ENCODE peak calls at places on chromosomes 13 and 19, in nine cellular contexts. One of them, this sample, is unnamed.

GRCh38 chr19:16073988-16074387 is 2.3 kb upstream of the TPM4 start:
- DNase-seq in A549: no peak
- DNase-seq in NCI-H2029: no peak
- DNase-seq in HCT116: no peak
- DNase-seq in T-helper 1 cell: no peak
- DNase-seq in NCI-H1105 treated with DMSO at 0.1 percent for 48 hours: no peak
- DNase-seq in NCI-H1694 treated with DMSO at 0.1 percent for 48 hours: no peak
- DNase-seq in C1 segment of cervical spinal cord: no peak
- DNase-seq in activated CD8-positive, alpha-beta memory T cell treated with anti-CD3 and anti-CD28 coated beads for 1 hour: no peak
- DNase-seq in this sample: no peak

GRCh38 chr13:24459234-24459633 is 53.3 kb downstream of the PARP4 start:
- DNase-seq in A549: no peak
- DNase-seq in NCI-H2029: no peak
- DNase-seq in HCT116: no peak
- DNase-seq in T-helper 1 cell: no peak
- DNase-seq in NCI-H1105 treated with DMSO at 0.1 percent for 48 hours: no peak
- DNase-seq in NCI-H1694 treated with DMSO at 0.1 percent for 48 hours: no peak
- DNase-seq in C1 segment of cervical spinal cord: no peak
- DNase-seq in activated CD8-positive, alpha-beta memory T cell treated with anti-CD3 and anti-CD28 coated beads for 1 hour: no peak
- DNase-seq in this sample: no peak

GRCh38 chr13:83355042-83355441 is 527.2 kb downstream of the SLITRK1 start:
- DNase-seq in A549: no peak
- DNase-seq in NCI-H2029: no peak
- DNase-seq in HCT116: no peak
- DNase-seq in T-helper 1 cell: no peak
- DNase-seq in NCI-H1105 treated with DMSO at 0.1 percent for 48 hours: no peak
- DNase-seq in NCI-H1694 treated with DMSO at 0.1 percent for 48 hours: no peak
- DNase-seq in C1 segment of cervical spinal cord: no peak
- DNase-seq in activated CD8-positive, alpha-beta memory T cell treated with anti-CD3 and anti-CD28 coated beads for 1 hour: no peak
- DNase-seq in this sample: no peak

GRCh38 chr19:12788025-12788681 is 3.1 kb upstream of the JUNB start:
- DNase-seq in A549: no peak
- DNase-seq in NCI-H2029: no peak
- DNase-seq in HCT116: no peak
- DNase-seq in T-helper 1 cell: no peak
- DNase-seq in NCI-H1105 treated with DMSO at 0.1 percent for 48 hours: no peak
- DNase-seq in NCI-H1694 treated with DMSO at 0.1 percent for 48 hours: no peak
- DNase-seq in C1 segment of cervical spinal cord: no peak
- DNase-seq in activated CD8-positive, alpha-beta memory T cell treated with anti-CD3 and anti-CD28 coated beads for 1 hour: no peak
- DNase-seq in this sample: no peak

GRCh38 chr13:111954681-111955411 is 112.1 kb upstream of the SOX1 start:
- DNase-seq in A549: no peak
- DNase-seq in NCI-H2029: no peak
- DNase-seq in HCT116: peak
- DNase-seq in T-helper 1 cell: no peak
- DNase-seq in NCI-H1105 treated with DMSO at 0.1 percent for 48 hours: no peak
- DNase-seq in NCI-H1694 treated with DMSO at 0.1 percent for 48 hours: no peak
- DNase-seq in C1 segment of cervical spinal cord: no peak
- DNase-seq in activated CD8-positive, alpha-beta memory T cell treated with anti-CD3 and anti-CD28 coated beads for 1 hour: no peak
- DNase-seq in this sample: no peak

GRCh38 chr13:37074703-37075102 is 15.2 kb upstream of the SUPT20H start:
- DNase-seq in A549: peak
- DNase-seq in NCI-H2029: no peak
- DNase-seq in HCT116: peak
- DNase-seq in T-helper 1 cell: no peak
- DNase-seq in NCI-H1105 treated with DMSO at 0.1 percent for 48 hours: peak
- DNase-seq in NCI-H1694 treated with DMSO at 0.1 percent for 48 hours: peak
- DNase-seq in C1 segment of cervical spinal cord: no peak
- DNase-seq in activated CD8-positive, alpha-beta memory T cell treated with anti-CD3 and anti-CD28 coated beads for 1 hour: no peak
- DNase-seq in this sample: no peak

GRCh38 chr13:101018720-101019119 is 344.1 kb upstream of the TMTC4 start:
- DNase-seq in A549: peak
- DNase-seq in NCI-H2029: no peak
- DNase-seq in HCT116: no peak
- DNase-seq in T-helper 1 cell: no peak
- DNase-seq in NCI-H1105 treated with DMSO at 0.1 percent for 48 hours: no peak
- DNase-seq in NCI-H1694 treated with DMSO at 0.1 percent for 48 hours: no peak
- DNase-seq in C1 segment of cervical spinal cord: no peak
- DNase-seq in activated CD8-positive, alpha-beta memory T cell treated with anti-CD3 and anti-CD28 coated beads for 1 hour: no peak
- DNase-seq in this sample: no peak

GRCh38 chr13:106376411-106377112 is 158.9 kb downstream of the EFNB2 start:
- DNase-seq in A549: peak
- DNase-seq in NCI-H2029: peak
- DNase-seq in HCT116: peak
- DNase-seq in T-helper 1 cell: no peak
- DNase-seq in NCI-H1105 treated with DMSO at 0.1 percent for 48 hours: no peak
- DNase-seq in NCI-H1694 treated with DMSO at 0.1 percent for 48 hours: no peak
- DNase-seq in C1 segment of cervical spinal cord: no peak
- DNase-seq in activated CD8-positive, alpha-beta memory T cell treated with anti-CD3 and anti-CD28 coated beads for 1 hour: no peak
- DNase-seq in this sample: no peak

GRCh38 chr13:66077286-66077685 is 1152.8 kb downstream of the PCDH9 start:
- DNase-seq in A549: no peak
- DNase-seq in NCI-H2029: no peak
- DNase-seq in HCT116: no peak
- DNase-seq in T-helper 1 cell: no peak
- DNase-seq in NCI-H1105 treated with DMSO at 0.1 percent for 48 hours: no peak
- DNase-seq in NCI-H1694 treated with DMSO at 0.1 percent for 48 hours: no peak
- DNase-seq in C1 segment of cervical spinal cord: no peak
- DNase-seq in activated CD8-positive, alpha-beta memory T cell treated with anti-CD3 and anti-CD28 coated beads for 1 hour: no peak
- DNase-seq in this sample: no peak

GRCh38 chr13:83538636-83539035 is 343.6 kb downstream of the SLITRK1 start:
- DNase-seq in A549: no peak
- DNase-seq in NCI-H2029: no peak
- DNase-seq in HCT116: no peak
- DNase-seq in T-helper 1 cell: no peak
- DNase-seq in NCI-H1105 treated with DMSO at 0.1 percent for 48 hours: no peak
- DNase-seq in NCI-H1694 treated with DMSO at 0.1 percent for 48 hours: no peak
- DNase-seq in C1 segment of cervical spinal cord: no peak
- DNase-seq in activated CD8-positive, alpha-beta memory T cell treated with anti-CD3 and anti-CD28 coated beads for 1 hour: no peak
- DNase-seq in this sample: no peak

GRCh38 chr19:29662604-29663404 is 2.5 kb upstream of the PLEKHF1 start:
- DNase-seq in A549: peak
- DNase-seq in NCI-H2029: peak
- DNase-seq in HCT116: no peak
- DNase-seq in T-helper 1 cell: no peak
- DNase-seq in NCI-H1105 treated with DMSO at 0.1 percent for 48 hours: peak
- DNase-seq in NCI-H1694 treated with DMSO at 0.1 percent for 48 hours: no peak
- DNase-seq in C1 segment of cervical spinal cord: no peak
- DNase-seq in activated CD8-positive, alpha-beta memory T cell treated with anti-CD3 and anti-CD28 coated beads for 1 hour: no peak
- DNase-seq in this sample: no peak

GRCh38 chr19:45305421-45305820 is 17.3 kb downstream of the CKM start:
- DNase-seq in A549: no peak
- DNase-seq in NCI-H2029: no peak
- DNase-seq in HCT116: no peak
- DNase-seq in T-helper 1 cell: no peak
- DNase-seq in NCI-H1105 treated with DMSO at 0.1 percent for 48 hours: no peak
- DNase-seq in NCI-H1694 treated with DMSO at 0.1 percent for 48 hours: no peak
- DNase-seq in C1 segment of cervical spinal cord: no peak
- DNase-seq in activated CD8-positive, alpha-beta memory T cell treated with anti-CD3 and anti-CD28 coated beads for 1 hour: no peak
- DNase-seq in this sample: no peak

GRCh38 chr19:13091400-13092161 is 11.1 kb downstream of the LYL1 start:
- DNase-seq in A549: peak
- DNase-seq in NCI-H2029: no peak
- DNase-seq in HCT116: no peak
- DNase-seq in T-helper 1 cell: no peak
- DNase-seq in NCI-H1105 treated with DMSO at 0.1 percent for 48 hours: no peak
- DNase-seq in NCI-H1694 treated with DMSO at 0.1 percent for 48 hours: no peak
- DNase-seq in C1 segment of cervical spinal cord: peak
- DNase-seq in activated CD8-positive, alpha-beta memory T cell treated with anti-CD3 and anti-CD28 coated beads for 1 hour: no peak
- DNase-seq in this sample: no peak

GRCh38 chr19:40867701-40868100 is 14.3 kb downstream of the CYP2A7 start:
- DNase-seq in A549: no peak
- DNase-seq in NCI-H2029: no peak
- DNase-seq in HCT116: no peak
- DNase-seq in T-helper 1 cell: no peak
- DNase-seq in NCI-H1105 treated with DMSO at 0.1 percent for 48 hours: no peak
- DNase-seq in NCI-H1694 treated with DMSO at 0.1 percent for 48 hours: no peak
- DNase-seq in C1 segment of cervical spinal cord: no peak
- DNase-seq in activated CD8-positive, alpha-beta memory T cell treated with anti-CD3 and anti-CD28 coated beads for 1 hour: no peak
- DNase-seq in this sample: no peak

GRCh38 chr13:28984825-28985224 is 164.7 kb downstream of the MTUS2 start:
- DNase-seq in A549: no peak
- DNase-seq in NCI-H2029: no peak
- DNase-seq in HCT116: no peak
- DNase-seq in T-helper 1 cell: no peak
- DNase-seq in NCI-H1105 treated with DMSO at 0.1 percent for 48 hours: no peak
- DNase-seq in NCI-H1694 treated with DMSO at 0.1 percent for 48 hours: no peak
- DNase-seq in C1 segment of cervical spinal cord: no peak
- DNase-seq in activated CD8-positive, alpha-beta memory T cell treated with anti-CD3 and anti-CD28 coated beads for 1 hour: no peak
- DNase-seq in this sample: no peak

GRCh38 chr19:18437481-18438330 is at the start of gene ISYNA1:
- DNase-seq in A549: peak
- DNase-seq in NCI-H2029: peak
- DNase-seq in HCT116: no peak
- DNase-seq in T-helper 1 cell: no peak
- DNase-seq in NCI-H1105 treated with DMSO at 0.1 percent for 48 hours: peak
- DNase-seq in NCI-H1694 treated with DMSO at 0.1 percent for 48 hours: no peak
- DNase-seq in C1 segment of cervical spinal cord: no peak
- DNase-seq in activated CD8-positive, alpha-beta memory T cell treated with anti-CD3 and anti-CD28 coated beads for 1 hour: no peak
- DNase-seq in this sample: no peak

GRCh38 chr19:4534836-4535658 is at the start of gene PLIN5:
- DNase-seq in A549: peak
- DNase-seq in NCI-H2029: peak
- DNase-seq in HCT116: peak
- DNase-seq in T-helper 1 cell: peak
- DNase-seq in NCI-H1105 treated with DMSO at 0.1 percent for 48 hours: peak
- DNase-seq in NCI-H1694 treated with DMSO at 0.1 percent for 48 hours: peak
- DNase-seq in C1 segment of cervical spinal cord: peak
- DNase-seq in activated CD8-positive, alpha-beta memory T cell treated with anti-CD3 and anti-CD28 coated beads for 1 hour: no peak
- DNase-seq in this sample: peak

GRCh38 chr19:50654882-50655281 is 5.6 kb downstream of the C19orf81 start:
- DNase-seq in A549: peak
- DNase-seq in NCI-H2029: no peak
- DNase-seq in HCT116: no peak
- DNase-seq in T-helper 1 cell: no peak
- DNase-seq in NCI-H1105 treated with DMSO at 0.1 percent for 48 hours: no peak
- DNase-seq in NCI-H1694 treated with DMSO at 0.1 percent for 48 hours: no peak
- DNase-seq in C1 segment of cervical spinal cord: no peak
- DNase-seq in activated CD8-positive, alpha-beta memory T cell treated with anti-CD3 and anti-CD28 coated beads for 1 hour: no peak
- DNase-seq in this sample: no peak

GRCh38 chr13:51101636-51102218 is 9.3 kb downstream of the C13orf42 start:
- DNase-seq in A549: no peak
- DNase-seq in NCI-H2029: no peak
- DNase-seq in HCT116: no peak
- DNase-seq in T-helper 1 cell: no peak
- DNase-seq in NCI-H1105 treated with DMSO at 0.1 percent for 48 hours: no peak
- DNase-seq in NCI-H1694 treated with DMSO at 0.1 percent for 48 hours: no peak
- DNase-seq in C1 segment of cervical spinal cord: no peak
- DNase-seq in activated CD8-positive, alpha-beta memory T cell treated with anti-CD3 and anti-CD28 coated beads for 1 hour: no peak
- DNase-seq in this sample: no peak

GRCh38 chr19:28330831-28331230 is 882.1 kb downstream of the UQCRFS1 start:
- DNase-seq in A549: no peak
- DNase-seq in NCI-H2029: no peak
- DNase-seq in HCT116: no peak
- DNase-seq in T-helper 1 cell: no peak
- DNase-seq in NCI-H1105 treated with DMSO at 0.1 percent for 48 hours: no peak
- DNase-seq in NCI-H1694 treated with DMSO at 0.1 percent for 48 hours: no peak
- DNase-seq in C1 segment of cervical spinal cord: no peak
- DNase-seq in activated CD8-positive, alpha-beta memory T cell treated with anti-CD3 and anti-CD28 coated beads for 1 hour: no peak
- DNase-seq in this sample: no peak

GRCh38 chr19:34838248-34838647 is 65.2 kb upstream of the ZNF599 start:
- DNase-seq in A549: peak
- DNase-seq in NCI-H2029: peak
- DNase-seq in HCT116: peak
- DNase-seq in T-helper 1 cell: no peak
- DNase-seq in NCI-H1105 treated with DMSO at 0.1 percent for 48 hours: no peak
- DNase-seq in NCI-H1694 treated with DMSO at 0.1 percent for 48 hours: no peak
- DNase-seq in C1 segment of cervical spinal cord: no peak
- DNase-seq in activated CD8-positive, alpha-beta memory T cell treated with anti-CD3 and anti-CD28 coated beads for 1 hour: no peak
- DNase-seq in this sample: no peak

This sample was measured in SK-N-MC.